ENCODE peak calls at places on chromosomes 2 and 18, in nine cellular contexts. Y is lower lobe of right lung; I is K562; Q is GM13977; O is endothelial cell; Z is CD8-positive, alpha-beta T cell; P is astrocyte of the spinal cord; M is H1; U is A549. N is an unnamed sample.

GRCh38 chr2:37864217-37864616 is 60.9 kb upstream of the RMDN2 start:
- DNase-seq in Y (no peak), I (no peak), Q (no peak), O (no peak), Z (no peak), P (no peak), M (no peak), U (no peak), N (no peak)

GRCh38 chr2:201933792-201934229 is 99.8 kb upstream of the FZD7 start:
- DNase-seq in Y (no peak), I (no peak), Q (no peak), O (no peak), Z (no peak), P (peak; percentile 57), M (no peak), U (no peak), N (no peak)

GRCh38 chr2:8796878-8797550 is 40.4 kb downstream of the KIDINS220 start:
- DNase-seq in Y (no peak), I (no peak), Q (peak; percentile 23), O (no peak), Z (no peak), P (no peak), M (no peak), U (no peak), N (no peak)

GRCh38 chr2:218293715-218294429 is 1.6 kb upstream of the TMBIM1 start:
- DNase-seq in Y (no peak), I (no peak), Q (no peak), O (no peak), Z (no peak), P (no peak), M (no peak), U (no peak), N (no peak)

GRCh38 chr2:122704109-122704563 is 948.7 kb downstream of the TSN start:
- DNase-seq in Y (no peak), I (no peak), Q (peak; percentile 24), O (no peak), Z (no peak), P (no peak), M (no peak), U (no peak), N (no peak)

GRCh38 chr2:192059226-192059625 is 135.5 kb downstream of the TMEFF2 start:
- DNase-seq in Y (no peak), I (no peak), Q (no peak), O (no peak), Z (no peak), P (no peak), M (no peak), U (no peak), N (no peak)

GRCh38 chr2:239328306-239329191 is 72.3 kb downstream of the HDAC4 start:
- DNase-seq in Y (no peak), I (peak; percentile 25), Q (no peak), O (no peak), Z (no peak), P (peak; percentile 94), M (peak; percentile 47), U (no peak), N (no peak)

GRCh38 chr2:28606986-28607441 is 111.2 kb downstream of the PLB1 start:
- DNase-seq in Y (no peak), I (peak; percentile 47), Q (no peak), O (no peak), Z (no peak), P (peak; percentile 54), M (no peak), U (peak; percentile 37), N (no peak)

GRCh38 chr18:24055878-24056277 is 41.3 kb downstream of the TTC39C start:
- DNase-seq in Y (no peak), I (no peak), Q (no peak), O (no peak), Z (no peak), P (no peak), M (no peak), U (no peak), N (no peak)

GRCh38 chr2:128286011-128286721 is 32.5 kb downstream of the HS6ST1 start:
- DNase-seq in Y (peak; percentile 33), I (no peak), Q (no peak), O (no peak), Z (no peak), P (no peak), M (no peak), U (no peak), N (no peak)

GRCh38 chr18:48942086-48942485 is 8.7 kb downstream of the SMAD7 start:
- DNase-seq in Y (no peak), I (no peak), Q (no peak), O (no peak), Z (no peak), P (no peak), M (no peak), U (no peak), N (no peak)

GRCh38 chr2:36356199-36356989 is 816 bp downstream of the CRIM1 start:
- DNase-seq in Y (peak; percentile 78), I (no peak), Q (peak; percentile 40), O (peak; percentile 56), Z (peak; percentile 23), P (no peak), M (peak; percentile 72), U (no peak), N (peak; percentile 43)

GRCh38 chr2:197705143-197705911 is at the start of gene MARS2:
- DNase-seq in Y (peak; percentile 96), I (peak; percentile 92), Q (peak; percentile 94), O (peak; percentile 96), Z (peak; percentile 90), P (peak; percentile 92), M (peak; percentile 91), U (peak; percentile 74), N (peak; percentile 84)
- TF ChIP-seq CTCF in Y (no peak), I (no peak), Q (peak; percentile 8), O (no peak), Z (no peak), P (no peak), M (no peak), U (no peak), N (no peak)

DNA sequence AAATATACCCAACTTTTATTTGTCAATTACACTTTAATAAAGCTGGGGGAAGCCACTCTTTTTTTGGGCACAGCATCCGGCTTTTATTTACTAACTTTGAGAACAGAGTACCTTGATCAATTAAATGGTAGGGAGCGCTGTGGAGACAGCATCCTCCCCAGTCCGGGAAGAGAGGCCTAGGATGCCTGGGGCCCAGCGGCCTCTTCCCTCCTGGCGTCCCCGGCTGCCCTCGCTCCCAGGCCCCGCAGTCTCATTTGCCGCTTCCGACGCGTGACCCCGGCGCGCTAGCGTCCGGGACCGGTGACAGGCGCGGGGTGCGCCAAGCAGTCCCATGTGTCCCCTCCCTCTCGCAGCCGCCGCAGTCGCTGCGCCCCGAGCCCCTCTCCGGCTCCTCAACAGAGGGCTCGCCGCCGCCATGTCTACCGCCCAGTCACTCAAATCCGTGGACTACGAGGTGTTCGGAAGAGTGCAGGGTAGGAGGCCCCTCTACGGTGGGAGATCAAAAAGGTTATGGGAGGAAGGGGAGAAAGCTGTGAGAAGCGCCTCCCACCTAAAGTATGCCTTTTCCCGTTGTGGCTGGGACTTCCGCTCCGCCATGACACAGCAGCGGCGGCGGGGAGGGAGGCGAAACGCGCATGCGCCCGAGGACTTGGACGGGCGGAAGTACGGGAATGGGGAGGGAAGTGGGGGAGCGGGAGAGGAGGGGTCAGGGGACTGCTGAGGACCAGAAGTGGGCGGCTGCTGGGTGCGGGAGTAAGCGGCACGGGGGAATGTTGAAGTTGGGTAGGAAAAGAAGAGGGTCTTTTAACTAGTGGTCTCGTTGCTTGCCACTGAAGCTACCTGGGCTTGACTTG is at the start of gene ACYP2:
- DNase-seq in Y (peak; percentile 97), I (peak; percentile 96), Q (peak; percentile 89), O (peak; percentile 92), Z (peak; percentile 93), P (peak; percentile 97), M (peak; percentile 97), U (peak; percentile 95), N (peak; percentile 80)
- TF ChIP-seq CTCF in Y (peak; percentile 21), I (peak; percentile 24), Q (no peak), O (no peak), Z (no peak), P (peak; percentile 36), M (peak; percentile 6), U (peak; percentile 43), N (no peak)

DNA sequence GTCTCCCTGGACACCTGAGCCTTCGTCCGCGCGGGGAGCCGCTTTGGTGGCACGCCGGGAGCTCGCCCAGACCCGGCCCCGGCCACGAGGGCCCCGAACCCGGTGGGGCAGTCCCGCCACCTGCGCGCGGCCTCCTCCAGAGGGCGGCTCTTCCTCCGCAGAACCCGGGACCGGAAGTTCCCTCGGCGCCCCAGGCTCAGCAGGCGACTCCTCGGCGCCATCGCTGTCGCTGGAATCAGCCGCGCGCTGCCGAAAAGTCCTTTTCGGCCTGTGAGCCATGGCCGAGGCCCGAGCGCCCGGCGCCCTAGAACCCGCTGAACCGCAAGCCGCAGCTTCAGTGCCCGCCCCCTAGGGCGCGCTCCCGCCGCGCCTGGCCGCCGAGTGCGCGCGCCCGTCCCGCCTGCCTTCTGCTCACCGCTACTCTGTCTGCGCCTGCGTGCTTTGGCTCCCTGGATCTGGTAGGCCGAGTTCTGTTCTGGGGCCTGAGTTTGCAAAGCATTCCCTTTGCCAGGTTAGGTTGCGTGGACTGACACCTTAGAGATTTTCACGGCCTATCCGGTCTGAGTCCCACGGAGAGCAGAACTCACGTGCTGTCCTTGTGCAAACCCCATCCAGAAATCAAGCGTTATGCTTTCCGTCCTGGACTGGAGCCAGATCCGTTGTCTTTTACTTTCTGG is at the start of gene GCFC2:
- DNase-seq in Y (peak; percentile 94), I (peak; percentile 92), Q (peak; percentile 93), O (peak; percentile 87), Z (peak; percentile 80), P (peak; percentile 88), M (peak; percentile 86), U (peak; percentile 89), N (peak; percentile 72)
- TF ChIP-seq CTCF in Y (peak; percentile 54), I (no peak), Q (peak; percentile 51), O (peak; percentile 37), Z (peak; percentile 27), P (peak; percentile 33), M (peak; percentile 47), U (peak; percentile 42), N (peak; percentile 59)

GRCh38 chr2:74138952-74139323 is 8.8 kb downstream of the BOLA3 start:
- DNase-seq in Y (no peak), I (peak; percentile 47), Q (no peak), O (peak; percentile 54), Z (no peak), P (no peak), M (peak; percentile 89), U (no peak), N (no peak)
- TF ChIP-seq CTCF in Y (peak; percentile 10), I (peak; percentile 74), Q (no peak), O (peak; percentile 63), Z (no peak), P (peak; percentile 34), M (peak; percentile 68), U (peak; percentile 53), N (peak; percentile 34)

GRCh38 chr2:11073251-11073650 is 82.0 kb upstream of the SLC66A3 start:
- DNase-seq in Y (no peak), I (peak; percentile 31), Q (no peak), O (peak; percentile 74), Z (no peak), P (peak; percentile 16), M (peak; percentile 83), U (no peak), N (peak; percentile 63)
- TF ChIP-seq CTCF in Y (peak; percentile 45), I (peak; percentile 78), Q (peak; percentile 56), O (no peak), Z (no peak), P (peak; percentile 58), M (peak; percentile 76), U (peak; percentile 39), N (peak; percentile 64)

GRCh38 chr2:30670453-30670852 is 136.8 kb downstream of the CAPN13 start:
- DNase-seq in Y (no peak), I (peak; percentile 25), Q (no peak), O (no peak), Z (no peak), P (no peak), M (peak; percentile 41), U (no peak), N (no peak)
- TF ChIP-seq CTCF in Y (no peak), I (peak; percentile 33), Q (no peak), O (no peak), Z (no peak), P (no peak), M (peak; percentile 28), U (no peak), N (no peak)